ENCODE peak calls at places on chromosomes 3 and 15, in seven cellular contexts. One of them, this sample, is unnamed.

GRCh38 chr3:108406661-108407206 is 103.7 kb downstream of the MYH15 start:
- DNase-seq in right lobe of liver: no peak
- DNase-seq in effector CD4-positive, alpha-beta T cell: peak; percentile 5
- DNase-seq in AG09319: peak; percentile 16
- DNase-seq in T-cell: no peak
- DNase-seq in left colon: peak; percentile 76
- DNase-seq in iPS-NIHi11: peak; percentile 54
- DNase-seq in this sample: no peak

GRCh38 chr3:53593611-53594010 is 99.2 kb downstream of the CACNA1D start:
- DNase-seq in right lobe of liver: no peak
- DNase-seq in effector CD4-positive, alpha-beta T cell: no peak
- DNase-seq in AG09319: no peak
- DNase-seq in T-cell: no peak
- DNase-seq in left colon: no peak
- DNase-seq in iPS-NIHi11: no peak
- DNase-seq in this sample: no peak

GRCh38 chr3:66495633-66496032 is 5.2 kb downstream of the LRIG1 start:
- DNase-seq in right lobe of liver: no peak
- DNase-seq in effector CD4-positive, alpha-beta T cell: no peak
- DNase-seq in AG09319: no peak
- DNase-seq in T-cell: no peak
- DNase-seq in left colon: no peak
- DNase-seq in iPS-NIHi11: no peak
- DNase-seq in this sample: no peak

GRCh38 chr3:129943020-129943419 is 31.5 kb upstream of the TRH start:
- DNase-seq in right lobe of liver: no peak
- DNase-seq in effector CD4-positive, alpha-beta T cell: no peak
- DNase-seq in AG09319: no peak
- DNase-seq in T-cell: no peak
- DNase-seq in left colon: no peak
- DNase-seq in iPS-NIHi11: no peak
- DNase-seq in this sample: no peak

GRCh38 chr3:107705046-107705445 is 182.3 kb downstream of the BBX start:
- DNase-seq in right lobe of liver: no peak
- DNase-seq in effector CD4-positive, alpha-beta T cell: no peak
- DNase-seq in AG09319: no peak
- DNase-seq in T-cell: no peak
- DNase-seq in left colon: no peak
- DNase-seq in iPS-NIHi11: no peak
- DNase-seq in this sample: no peak

GRCh38 chr3:149384911-149385321 is 7.5 kb upstream of the TM4SF1 start:
- DNase-seq in right lobe of liver: no peak
- DNase-seq in effector CD4-positive, alpha-beta T cell: no peak
- DNase-seq in AG09319: peak; percentile 77
- DNase-seq in T-cell: no peak
- DNase-seq in left colon: no peak
- DNase-seq in iPS-NIHi11: no peak
- DNase-seq in this sample: no peak

GRCh38 chr3:171334465-171334811 is 125.8 kb downstream of the TNIK start:
- DNase-seq in right lobe of liver: peak; percentile 38
- DNase-seq in effector CD4-positive, alpha-beta T cell: no peak
- DNase-seq in AG09319: no peak
- DNase-seq in T-cell: no peak
- DNase-seq in left colon: no peak
- DNase-seq in iPS-NIHi11: no peak
- DNase-seq in this sample: no peak

GRCh38 chr15:48823237-48823636 is 12.4 kb upstream of the CEP152 start:
- DNase-seq in right lobe of liver: no peak
- DNase-seq in effector CD4-positive, alpha-beta T cell: no peak
- DNase-seq in AG09319: no peak
- DNase-seq in T-cell: no peak
- DNase-seq in left colon: no peak
- DNase-seq in iPS-NIHi11: peak; percentile 26
- DNase-seq in this sample: no peak